ENCODE peak calls at places on chromosomes 13 and 19, in six cellular contexts. J is T-cell; Q is stimulated activated CD8-positive, alpha-beta memory T cell treated with anti-CD3 and anti-CD28 coated beads, Interleukin-4, amount 100 ng/mL, for 4 hours; F is LHCN-M2; W is NCI-H1436; U is brain microvascular endothelial cell. O is an unnamed sample.

GRCh38 chr13:108961542-108962125 is 332.2 kb downstream of the MYO16 start:
- DNase-seq in J (no peak), Q (no peak), F (peak; percentile 58), W (peak; percentile 25), U (no peak), O (peak; percentile 61)

GRCh38 chr13:101681834-101682233 is 229.4 kb downstream of the ITGBL1 start:
- DNase-seq in J (no peak), Q (no peak), F (no peak), W (no peak), U (no peak), O (no peak)

GRCh38 chr13:113172419-113172926 is 14.0 kb downstream of the PROZ start:
- DNase-seq in J (no peak), Q (no peak), F (no peak), W (no peak), U (no peak), O (no peak)

GRCh38 chr19:18046066-18046718 is 38.2 kb downstream of the ARRDC2 start:
- DNase-seq in J (no peak), Q (no peak), F (peak; percentile 81), W (no peak), U (peak; percentile 59), O (no peak)

GRCh38 chr19:49499030-49499670 is 2.9 kb downstream of the RPS11 start:
- DNase-seq in J (no peak), Q (no peak), F (no peak), W (no peak), U (no peak), O (no peak)

GRCh38 chr19:19541572-19541971 is 3.5 kb downstream of the CILP2 start:
- DNase-seq in J (no peak), Q (no peak), F (no peak), W (no peak), U (no peak), O (no peak)

GRCh38 chr13:93539914-93540313 is 313.3 kb downstream of the GPC6 start:
- DNase-seq in J (no peak), Q (no peak), F (no peak), W (no peak), U (no peak), O (no peak)

GRCh38 chr19:3194063-3194702 is 8.5 kb downstream of the NCLN start:
- DNase-seq in J (no peak), Q (no peak), F (no peak), W (no peak), U (no peak), O (no peak)

GRCh38 chr13:30847697-30848307 is 58.3 kb upstream of the MEDAG start:
- DNase-seq in J (no peak), Q (no peak), F (peak; percentile 100), W (no peak), U (peak; percentile 99), O (no peak)

GRCh38 chr13:34507630-34508029 is 434.4 kb upstream of the NBEA start:
- DNase-seq in J (no peak), Q (no peak), F (no peak), W (no peak), U (no peak), O (no peak)

GRCh38 chr13:98089826-98090225 is 53.1 kb upstream of the FARP1 start:
- DNase-seq in J (no peak), Q (no peak), F (no peak), W (no peak), U (no peak), O (no peak)

GRCh38 chr19:1082165-1082927 is 12.8 kb downstream of the POLR2E start:
- DNase-seq in J (peak; percentile 88), Q (no peak), F (no peak), W (peak; percentile 93), U (no peak), O (no peak)

GRCh38 chr19:13006431-13007281 is 11.4 kb downstream of the NFIX start:
- DNase-seq in J (no peak), Q (no peak), F (no peak), W (no peak), U (no peak), O (no peak)

GRCh38 chr13:72774019-72774418 is 7.7 kb downstream of the DIS3 start:
- DNase-seq in J (no peak), Q (no peak), F (peak; percentile 22), W (no peak), U (no peak), O (no peak)

GRCh38 chr13:20363604-20364003 is 131.5 kb upstream of the GJB6 start:
- DNase-seq in J (no peak), Q (no peak), F (peak; percentile 5), W (no peak), U (no peak), O (no peak)

GRCh38 chr19:21751379-21751778 is 16.0 kb downstream of the ZNF100 start:
- DNase-seq in J (no peak), Q (no peak), F (peak; percentile 50), W (no peak), U (peak; percentile 32), O (no peak)

GRCh38 chr13:48492123-48493075 is 40.5 kb downstream of the RCBTB2 start:
- DNase-seq in J (peak; percentile 77), Q (peak; percentile 44), F (peak; percentile 89), W (no peak), U (peak; percentile 11), O (peak; percentile 99)

GRCh38 chr13:29849071-29849541 is 1.3 kb downstream of the UBL3 start:
- DNase-seq in J (no peak), Q (no peak), F (no peak), W (no peak), U (peak; percentile 17), O (peak; percentile 77)

GRCh38 chr13:20924758-20925394 is 22.3 kb upstream of the XPO4 start:
- DNase-seq in J (peak; percentile 47), Q (peak; percentile 18), F (peak; percentile 77), W (peak; percentile 55), U (peak; percentile 86), O (peak; percentile 76)

GRCh38 chr19:56301886-56302620 is 12.6 kb downstream of the ZSCAN5A start:
- DNase-seq in J (no peak), Q (no peak), F (no peak), W (no peak), U (no peak), O (no peak)

GRCh38 chr13:77544765-77545316 is 9.3 kb downstream of the SCEL start:
- DNase-seq in J (no peak), Q (no peak), F (no peak), W (no peak), U (no peak), O (no peak)

GRCh38 chr19:34577531-34578101 is 96.1 kb downstream of the WTIP start:
- DNase-seq in J (no peak), Q (no peak), F (no peak), W (no peak), U (no peak), O (no peak)

GRCh38 chr19:17318966-17319365 is 9.6 kb downstream of the DDA1 start:
- DNase-seq in J (no peak), Q (no peak), F (no peak), W (no peak), U (no peak), O (no peak)

GRCh38 chr13:97310809-97311436 is 88.8 kb downstream of the MBNL2 start:
- DNase-seq in J (no peak), Q (no peak), F (no peak), W (peak; percentile 38), U (no peak), O (no peak)

GRCh38 chr19:6232567-6232966 is 47.2 kb downstream of the MLLT1 start:
- DNase-seq in J (no peak), Q (no peak), F (peak; percentile 83), W (no peak), U (peak; percentile 32), O (no peak)

GRCh38 chr19:47729468-47729798 is 15.9 kb upstream of the NOP53 start:
- DNase-seq in J (no peak), Q (no peak), F (peak; percentile 65), W (no peak), U (no peak), O (peak; percentile 76)